ENCODE peak calls at places on chromosomes 6 and 20, in eight cellular contexts. P is A549; D is colonic mucosa; C is glutamatergic neuron; T is CD8-positive, alpha-beta T cell; U is B cell; R is WTC11; I is IMR-90. H is an unnamed sample.

GRCh38 chr20:37672143-37672542 is 21.7 kb upstream of the CTNNBL1 start:
- DNase-seq in R (no peak), D (no peak), P (no peak), C (no peak), U (no peak), T (no peak), I (no peak), H (no peak)

GRCh38 chr6:122845464-122845863 is 56.4 kb downstream of the SMPDL3A start:
- DNase-seq in C (no peak), R (no peak), T (no peak), P (no peak), U (no peak), I (no peak), D (no peak), H (no peak)

GRCh38 chr6:110101885-110102284 is 77.6 kb downstream of the WASF1 start:
- DNase-seq in T (no peak), I (no peak), P (no peak), R (peak; percentile 14), U (peak; percentile 54), C (no peak), D (no peak), H (peak; percentile 32)

GRCh38 chr6:38604700-38605099 is 35.0 kb downstream of the BTBD9 start:
- DNase-seq in C (no peak), P (peak; percentile 3), I (peak; percentile 16), T (no peak), D (no peak), U (no peak), R (no peak), H (no peak)

GRCh38 chr6:41488392-41489129 is 57.6 kb upstream of the FOXP4 start:
- DNase-seq in P (no peak), C (peak; percentile 63), T (no peak), R (peak; percentile 57), I (peak; percentile 92), U (no peak), D (no peak), H (peak; percentile 67)

GRCh38 chr20:58144071-58144470 is 84.4 kb downstream of the ANKRD60 start:
- DNase-seq in P (no peak), I (no peak), C (no peak), U (no peak), T (no peak), R (no peak), D (no peak), H (no peak)

GRCh38 chr6:31718294-31718693 is 3.1 kb downstream of the LY6G6D start:
- DNase-seq in U (no peak), T (no peak), C (no peak), R (no peak), P (no peak), D (peak; percentile 89), I (no peak), H (no peak)

GRCh38 chr6:140490086-140490485 is 1115.6 kb upstream of the CITED2 start:
- DNase-seq in C (no peak), T (no peak), D (no peak), U (no peak), R (no peak), I (peak; percentile 56), P (no peak), H (no peak)

GRCh38 chr6:108337721-108338120 is 42.9 kb downstream of the AFG1L start:
- DNase-seq in C (no peak), P (no peak), D (no peak), T (no peak), R (no peak), U (no peak), I (no peak), H (no peak)

GRCh38 chr6:113361014-113361645 is 496.0 kb upstream of the MARCKS start:
- DNase-seq in T (no peak), I (peak; percentile 85), C (no peak), D (no peak), U (no peak), P (peak; percentile 16), R (no peak), H (no peak)

GRCh38 chr6:38194589-38194988 is 375.1 kb downstream of the ZFAND3 start:
- DNase-seq in P (no peak), R (no peak), C (no peak), T (no peak), U (no peak), D (no peak), I (no peak), H (no peak)

GRCh38 chr20:36754656-36755222 is 8.8 kb upstream of the NDRG3 start:
- DNase-seq in I (peak; percentile 88), P (peak; percentile 77), R (peak; percentile 54), T (no peak), D (peak; percentile 48), U (peak; percentile 66), C (peak; percentile 47), H (peak; percentile 56)

GRCh38 chr6:37122861-37123260 is 47.1 kb upstream of the PIM1 start:
- DNase-seq in D (no peak), R (no peak), T (no peak), C (no peak), U (no peak), I (peak; percentile 63), P (no peak), H (no peak)

GRCh38 chr6:45574885-45575284 is 197.2 kb upstream of the SUPT3H start:
- DNase-seq in P (no peak), D (no peak), C (no peak), T (no peak), R (no peak), U (no peak), I (no peak), H (no peak)

GRCh38 chr20:58001381-58001780 is 227.1 kb downstream of the ANKRD60 start:
- DNase-seq in P (no peak), U (no peak), R (no peak), T (no peak), C (no peak), D (no peak), I (no peak), H (no peak)

GRCh38 chr20:25050082-25050481 is 7.9 kb downstream of the ACSS1 start:
- DNase-seq in I (no peak), T (no peak), D (no peak), C (no peak), P (no peak), R (no peak), U (no peak), H (no peak)

GRCh38 chr6:624979-625378 is 31.9 kb downstream of the HUS1B start:
- DNase-seq in D (no peak), C (no peak), R (no peak), U (no peak), T (no peak), I (peak; percentile 51), P (peak; percentile 18), H (peak; percentile 44)
- TF ChIP-seq CTCF in D (no peak), C (no peak), R (no peak), U (no peak), T (no peak), I (peak; percentile 43), P (peak; percentile 8), H (no peak)

GRCh38 chr6:127690092-127690491 is 113.1 kb downstream of the C6orf58 start:
- DNase-seq in T (no peak), I (peak; percentile 28), U (no peak), C (no peak), R (no peak), D (no peak), P (peak; percentile 19), H (no peak)
- TF ChIP-seq CTCF in T (no peak), I (peak; percentile 56), U (no peak), C (peak; percentile 23), R (no peak), D (no peak), P (peak; percentile 64), H (no peak)

GRCh38 chr20:13219327-13220193 is 1.5 kb upstream of the ISM1 start:
- DNase-seq in D (peak; percentile 46), P (no peak), I (no peak), U (no peak), T (no peak), C (no peak), R (peak; percentile 12), H (no peak)

GRCh38 chr20:13220857-13221297 is at the start of gene ISM1:
- DNase-seq in R (peak; percentile 36), U (no peak), C (peak; percentile 56), P (peak; percentile 32), D (no peak), T (peak; percentile 11), I (no peak), H (peak; percentile 52)

GRCh38 chr20:13221313-13221672 is 219 bp downstream of the ISM1 start:
- DNase-seq in P (no peak), C (no peak), T (no peak), R (no peak), U (no peak), I (no peak), D (no peak), H (no peak)

GRCh38 chr20:13221673-13222318 is 722 bp downstream of the ISM1 start:
- DNase-seq in P (peak; percentile 73), T (peak; percentile 50), I (peak; percentile 43), U (no peak), C (peak; percentile 82), D (peak; percentile 45), R (peak; percentile 71), H (peak; percentile 87)

DNA sequence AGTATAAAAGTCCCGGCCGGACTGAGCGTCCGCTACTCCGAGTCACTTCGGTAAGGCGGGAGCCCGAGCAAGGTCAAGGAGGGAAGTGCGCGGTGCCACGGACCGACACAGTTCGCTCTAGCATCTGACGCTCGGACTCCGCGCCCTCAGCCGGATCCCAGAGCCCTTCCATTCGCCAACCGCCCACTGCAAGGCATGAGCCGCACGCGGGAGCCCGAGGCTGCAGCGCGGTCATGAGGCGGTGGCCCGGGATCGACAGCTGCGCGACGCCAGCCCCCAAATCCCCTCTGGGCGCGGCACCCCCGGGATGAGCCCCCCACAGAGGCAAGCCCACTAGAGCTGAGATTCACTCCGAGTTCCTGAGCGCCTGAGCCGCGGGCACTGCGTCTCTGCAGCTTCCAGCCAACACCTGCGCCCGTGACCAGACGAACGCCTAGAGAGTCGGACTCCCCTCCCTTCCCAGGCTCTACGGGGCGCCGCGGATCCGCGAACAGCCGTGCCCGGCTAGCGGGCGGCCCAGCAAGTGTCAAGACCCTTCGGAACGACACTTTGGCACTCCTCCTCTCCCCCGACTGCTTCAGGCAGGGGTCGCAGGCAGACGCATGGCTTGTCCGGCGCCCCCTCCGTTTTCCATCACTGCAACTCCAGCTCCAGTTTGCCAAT is 749 bp upstream of the ISM1 start:
- DNase-seq in P (peak; percentile 65), C (peak; percentile 73), R (peak; percentile 78), T (no peak), I (peak; percentile 3), D (no peak), U (no peak), H (peak; percentile 38)
- TF ChIP-seq CTCF in P (peak; percentile 5), C (no peak), R (no peak), T (no peak), I (no peak), D (no peak), U (no peak), H (no peak)

DNA sequence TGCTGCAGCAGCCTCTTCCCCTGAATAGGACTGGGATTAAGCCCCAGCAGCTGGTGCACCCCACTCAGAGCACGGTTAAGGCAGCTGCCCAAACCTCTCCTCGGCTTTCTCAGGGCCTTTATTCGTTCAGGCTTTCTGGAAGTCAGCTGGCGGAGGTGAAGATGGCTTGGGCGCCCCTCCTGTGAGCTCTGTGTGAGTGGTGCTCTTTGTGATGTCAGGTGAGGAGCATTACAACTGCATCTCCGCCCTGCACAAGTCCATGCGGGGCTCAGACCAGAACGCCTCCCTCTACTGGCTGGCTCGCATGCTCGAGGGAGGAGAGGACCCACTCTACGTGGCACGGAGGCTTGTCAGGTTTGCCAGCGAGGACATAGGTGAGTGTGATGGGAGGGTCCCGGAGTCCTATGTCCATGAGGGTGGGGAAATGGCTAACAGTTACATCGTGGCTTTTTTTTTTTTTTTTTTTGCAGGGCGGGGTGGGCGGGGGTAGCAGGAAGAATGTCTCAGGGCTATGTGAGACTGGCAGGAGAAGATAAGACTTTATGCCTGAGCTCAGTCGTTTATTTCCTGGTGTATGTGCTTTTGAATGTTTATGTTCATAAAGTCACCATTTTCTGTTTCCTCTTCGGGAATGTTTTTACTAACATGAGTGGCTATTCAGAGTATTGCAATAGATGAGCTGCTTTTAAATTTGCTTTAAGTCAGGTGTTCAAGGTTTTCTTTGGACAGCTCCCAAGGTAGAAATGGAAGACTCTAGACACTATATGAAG is 18.2 kb downstream of the WRNIP1 start:
- DNase-seq in C (peak; percentile 45), I (peak; percentile 34), P (no peak), D (peak; percentile 53), T (no peak), U (no peak), R (peak; percentile 43), H (no peak)
- TF ChIP-seq CTCF in C (no peak), I (no peak), P (no peak), D (peak; percentile 23), T (no peak), U (no peak), R (no peak), H (no peak)